ENCODE peak calls at places on chromosomes 11 and 22, in four cellular contexts. Q is left cardiac atrium, N is AG08395, C is NCI-H345. V is an unnamed sample.

GRCh38 chr22:38623357-38623756 is 32.8 kb downstream of the FAM227A start:
- DNase-seq in N (no peak), Q (no peak), C (no peak), V (no peak)

GRCh38 chr22:32389685-32390084 is 22.4 kb downstream of the RTCB start:
- DNase-seq in N (no peak), C (no peak), Q (no peak), V (no peak)

GRCh38 chr11:44928807-44929206 is 21.9 kb downstream of the TP53I11 start:
- DNase-seq in Q (no peak), C (no peak), N (no peak), V (no peak)

GRCh38 chr11:27460158-27460565 is 12.4 kb downstream of the LGR4 start:
- DNase-seq in N (no peak), C (no peak), Q (no peak), V (no peak)

GRCh38 chr11:11973866-11974265 is 34.6 kb downstream of the DKK3 start:
- DNase-seq in Q (no peak), N (no peak), C (no peak), V (no peak)

GRCh38 chr22:49521787-49522224 is 305.9 kb downstream of the BRD1 start:
- DNase-seq in C (no peak), N (no peak), Q (no peak), V (no peak)

GRCh38 chr11:2541321-2541680 is 96.5 kb downstream of the KCNQ1 start:
- DNase-seq in N (no peak), C (no peak), Q (no peak), V (no peak)

GRCh38 chr11:47161134-47161854 is 15.4 kb downstream of the ARFGAP2 start:
- DNase-seq in C (peak; percentile 50), N (peak; percentile 88), Q (peak; percentile 69), V (no peak)

GRCh38 chr22:19879651-19879995 is 24.9 kb upstream of the GNB1L start:
- DNase-seq in N (no peak), C (no peak), Q (peak; percentile 13), V (no peak)

GRCh38 chr11:41612415-41612814 is 153.0 kb upstream of the LRRC4C start:
- DNase-seq in N (no peak), Q (no peak), C (no peak), V (no peak)

GRCh38 chr22:24550028-24550901 is 4.7 kb downstream of the GUCD1 start:
- DNase-seq in N (no peak), C (no peak), Q (no peak), V (no peak)

V was measured in NCI-H526 treated with DMSO at 0.1 percent for 48 hours.